ENCODE peak calls at places on chromosomes 11 and 22, in four cellular contexts. U, L, V and X are unnamed samples. For H3K4me1, the result is how much of the 10 kb centered on the place peaks cover.

GRCh38 chr22:32073823-32074380 is 30.8 kb downstream of the SLC5A1 start:
- DNase-seq in U (no peak), L (no peak), V (no peak), X (peak)

GRCh38 chr11:77559686-77560425 is 29.9 kb upstream of the AQP11 start:
- DNase-seq in V (no peak), L (no peak), U (no peak), X (peak)

GRCh38 chr11:46555269-46556054 is 38.4 kb downstream of the AMBRA1 start:
- DNase-seq in V (no peak), U (no peak), L (no peak), X (peak)

GRCh38 chr11:16924826-16925494 is 89.3 kb downstream of the PLEKHA7 start:
- DNase-seq in L (peak), U (peak), V (no peak), X (peak)

GRCh38 chr22:21080435-21081137 is 34.8 kb downstream of the LRRC74B start:
- DNase-seq in L (no peak), U (no peak), V (no peak), X (no peak)

GRCh38 chr11:109654091-109654490 is 232.1 kb downstream of the C11orf87 start:
- DNase-seq in U (no peak), L (no peak), V (no peak), X (no peak)

GRCh38 chr22:23012081-23012622 is 58.2 kb upstream of the GNAZ start:
- DNase-seq in L (no peak), V (no peak), U (no peak), X (no peak)

GRCh38 chr11:113991170-113991569 is 16.3 kb downstream of the HTR3A start:
- DNase-seq in U (peak), L (peak), V (no peak), X (no peak)

GRCh38 chr11:128796275-128796674 is 70.8 kb downstream of the KCNJ1 start:
- DNase-seq in L (no peak), U (no peak), V (no peak), X (no peak)

GRCh38 chr11:69640260-69640994 is 529 bp upstream of the CCND1 start:
- DNase-seq in U (peak), L (no peak), V (no peak), X (peak)

GRCh38 chr11:90468923-90469322 is 246.1 kb upstream of the CHORDC1 start:
- DNase-seq in V (no peak), U (no peak), L (no peak), X (no peak)

GRCh38 chr11:11391796-11392195 is 38.7 kb upstream of the CSNK2A3 start:
- DNase-seq in L (no peak), U (no peak), V (no peak), X (peak)

GRCh38 chr11:73752903-73753302 is 8.0 kb downstream of the RAB6A start:
- DNase-seq in U (no peak), V (no peak), L (no peak), X (no peak)
- H3K4me1 ChIP-seq in U (under half), V (under half), L (under half), X (under half)

DNA sequence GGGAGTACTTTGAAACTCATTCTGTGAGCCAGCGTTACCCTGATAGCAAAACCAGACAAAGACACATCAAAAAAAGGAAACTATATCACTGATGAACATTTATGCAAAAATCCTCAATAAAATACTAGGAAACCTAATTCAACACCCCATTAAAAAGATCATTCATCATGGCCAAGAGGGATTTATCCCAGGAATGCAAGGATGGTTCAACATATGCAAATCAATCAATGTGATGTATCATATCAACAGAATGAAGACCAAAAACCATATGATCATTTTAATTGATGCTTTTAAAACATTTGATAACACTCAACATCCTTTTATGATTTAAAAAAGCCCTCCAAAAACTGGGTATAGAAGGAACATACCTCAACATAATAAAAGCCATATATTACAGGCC is 19.8 kb downstream of the RRP8 start:
- DNase-seq in U (no peak), L (no peak), V (no peak), X (no peak)
- H3K27ac ChIP-seq in U (no peak), L (no peak), V (no peak), X (no peak)

GRCh38 chr11:67375320-67376021 is 2.1 kb upstream of the CLCF1 start:
- DNase-seq in U (no peak), L (no peak), V (no peak), X (no peak)

GRCh38 chr11:67376022-67376386 is 2.6 kb upstream of the CLCF1 start:
- DNase-seq in L (no peak), U (no peak), V (no peak), X (no peak)

GRCh38 chr11:67378544-67378943 is 5.1 kb upstream of the CLCF1 start:
- DNase-seq in L (no peak), U (no peak), V (no peak), X (no peak)

GRCh38 chr11:67376421-67376820 is 3.0 kb upstream of the CLCF1 start:
- DNase-seq in L (no peak), U (no peak), V (no peak), X (no peak)

DNA sequence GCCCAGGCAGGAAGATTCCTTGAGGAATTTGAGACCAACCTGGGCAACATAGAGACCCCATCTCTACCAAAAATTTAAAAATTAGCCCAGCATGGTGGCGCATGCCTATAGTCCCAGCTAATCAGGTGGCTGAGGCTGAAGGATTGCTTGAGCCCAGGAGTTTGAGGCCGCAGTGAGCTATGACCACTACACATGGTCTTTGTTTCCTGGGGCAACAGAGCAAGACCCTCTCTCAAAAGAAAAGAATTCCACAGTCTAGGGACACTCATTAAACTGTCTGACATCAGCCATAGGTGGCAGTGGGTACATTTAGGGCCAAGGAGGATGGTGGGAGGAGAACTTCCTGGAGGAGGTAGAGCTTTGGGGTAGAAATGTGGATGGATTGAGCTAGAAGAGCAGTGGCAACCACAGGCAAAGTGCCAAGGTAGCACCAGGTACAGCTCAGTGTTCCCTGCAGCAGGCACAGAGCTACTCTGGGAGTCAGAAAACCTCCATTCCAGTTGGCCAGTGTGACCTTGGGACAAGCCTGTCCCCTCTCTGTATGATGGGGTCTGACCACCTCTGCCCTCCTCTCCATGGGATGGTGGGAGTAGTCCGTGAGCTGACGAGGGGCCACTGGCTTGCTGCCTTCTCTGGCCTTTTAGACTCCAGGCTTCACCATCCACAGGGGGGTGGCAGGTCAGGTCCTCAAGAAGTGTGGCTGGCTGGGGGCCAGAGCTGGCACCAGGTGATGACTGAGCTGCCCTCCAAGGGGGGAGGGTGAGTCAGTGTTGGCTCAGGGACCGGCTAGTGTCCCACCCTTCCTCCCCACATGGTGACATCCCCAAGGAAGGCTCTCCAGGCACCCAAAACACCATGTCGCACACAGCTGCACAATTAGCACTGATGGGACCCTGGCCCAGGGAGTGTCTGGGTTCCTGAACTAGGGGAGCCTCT is 3.7 kb upstream of the CLCF1 start:
- DNase-seq in U (no peak), L (no peak), V (no peak), X (no peak)
- H3K4me3 ChIP-seq in U (no peak), L (no peak), V (no peak), X (no peak)

GRCh38 chr11:100955318-100955717 is 174.3 kb downstream of the PGR start:
- DNase-seq in V (no peak), U (no peak), L (no peak), X (no peak)

GRCh38 chr11:100957499-100957898 is 172.1 kb downstream of the PGR start:
- DNase-seq in L (no peak), U (no peak), V (no peak), X (no peak)

GRCh38 chr11:100961633-100962032 is 168.0 kb downstream of the PGR start:
- DNase-seq in U (no peak), V (no peak), L (no peak), X (no peak)

GRCh38 chr11:100956321-100956720 is 173.3 kb downstream of the PGR start:
- DNase-seq in V (no peak), U (no peak), L (no peak), X (no peak)
- H3K4me1 ChIP-seq in V (under half), U (under half), L (under half), X (under half)

GRCh38 chr22:26658161-26658560 is 773 bp downstream of the MIAT start:
- DNase-seq in U (no peak), V (no peak), L (no peak), X (no peak)
- H3K27ac ChIP-seq in U (no peak), V (peak), L (no peak), X (no peak)

GRCh38 chr11:64339754-64340408 is at the start of gene CCDC88B:
- DNase-seq in V (peak), L (peak), U (peak), X (peak)

GRCh38 chr11:64339319-64339718 is 685 bp upstream of the CCDC88B start:
- DNase-seq in U (no peak), L (no peak), V (no peak), X (no peak)

GRCh38 chr11:64341851-64342791 is 2.1 kb downstream of the CCDC88B start:
- DNase-seq in U (peak), L (peak), V (peak), X (peak)

GRCh38 chr11:64341429-64341828 is 1.4 kb downstream of the CCDC88B start:
- DNase-seq in U (no peak), V (no peak), L (no peak), X (no peak)

GRCh38 chr11:64340671-64341335 is 799 bp downstream of the CCDC88B start:
- DNase-seq in U (no peak), V (peak), L (peak), X (no peak)
- H3K4me3 ChIP-seq in U (peak), V (peak), L (no peak), X (peak)

DNA sequence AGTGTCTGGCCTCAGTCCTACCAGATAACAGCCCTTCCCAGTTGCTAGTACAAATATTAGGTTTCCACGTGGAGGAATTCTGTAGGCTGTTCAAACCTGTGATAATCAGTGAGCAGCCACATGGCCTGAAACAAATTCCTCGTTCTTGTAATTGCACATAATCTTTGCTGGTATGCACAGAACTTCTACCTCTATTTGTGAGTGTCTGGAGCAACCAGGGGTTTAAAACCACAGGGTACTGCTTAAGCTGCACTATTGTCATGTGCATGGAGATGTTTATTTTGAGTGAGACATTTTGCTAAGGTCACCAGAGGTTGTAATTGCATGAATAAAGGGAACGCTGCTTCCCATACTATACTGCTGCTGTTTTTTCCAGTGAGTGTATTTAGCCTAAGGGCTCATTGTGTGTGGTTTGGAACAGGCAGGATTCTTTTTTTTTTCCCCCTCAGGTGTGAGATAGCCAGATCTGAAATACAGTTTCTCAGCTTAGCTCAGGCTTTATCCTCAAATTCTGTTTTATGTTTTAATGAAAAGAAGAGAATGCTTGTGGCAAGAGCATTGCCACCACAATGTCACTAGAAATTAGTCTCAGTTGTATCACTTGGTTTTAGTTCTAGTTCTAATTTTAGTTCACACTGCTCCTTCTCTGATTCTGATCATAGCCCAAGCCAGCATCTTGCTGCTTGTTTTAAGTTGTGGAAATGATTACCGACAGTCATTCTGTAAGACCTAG is 60.5 kb downstream of the CYB5R2 start:
- DNase-seq in L (no peak), U (no peak), V (no peak), X (peak)
- H3K4me1 ChIP-seq in L (under half), U (under half), V (under half), X (under half)

DNA sequence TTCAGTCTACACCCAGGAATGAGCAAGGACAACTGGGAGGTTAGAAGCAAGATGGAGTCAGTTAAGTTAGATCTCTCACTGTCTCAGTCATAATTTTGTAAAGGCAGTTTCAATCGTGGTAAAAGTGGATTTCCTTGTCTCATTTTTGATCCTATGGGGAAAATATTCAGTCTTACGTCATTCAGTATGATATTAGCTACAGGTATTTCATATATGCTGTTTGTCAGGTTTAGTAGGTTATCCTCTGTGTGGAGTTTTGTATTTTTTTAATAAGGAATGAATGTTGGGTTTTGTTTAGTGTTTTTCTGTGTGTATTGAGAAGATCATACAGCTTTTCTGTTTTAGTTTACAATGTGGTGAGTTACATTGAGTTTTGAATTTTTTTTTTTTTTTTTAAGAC is 11.8 kb downstream of the SPECC1L start:
- DNase-seq in L (no peak), U (no peak), V (no peak), X (no peak)
- H3K27ac ChIP-seq in L (no peak), U (no peak), V (no peak), X (no peak)